ENCODE peak calls at places on chromosome 6, in seven cellular contexts. One of them, this sample, is unnamed.

GRCh38 chr6:166382500-166382932 is 224 bp downstream of the MPC1 start:
- DNase-seq in HCT116: no peak
- DNase-seq in right lobe of liver: no peak
- DNase-seq in heart left ventricle: no peak
- DNase-seq in IMR-90: no peak
- DNase-seq in GM12878: no peak
- DNase-seq in transverse colon: no peak
- DNase-seq in this sample: no peak

GRCh38 chr6:159008656-159009288 is 8.8 kb upstream of the RSPH3 start:
- DNase-seq in HCT116: no peak
- DNase-seq in right lobe of liver: no peak
- DNase-seq in heart left ventricle: no peak
- DNase-seq in IMR-90: peak; percentile 28
- DNase-seq in GM12878: no peak
- DNase-seq in transverse colon: no peak
- DNase-seq in this sample: no peak

GRCh38 chr6:8683204-8683603 is 247.9 kb upstream of the SLC35B3 start:
- DNase-seq in HCT116: no peak
- DNase-seq in right lobe of liver: no peak
- DNase-seq in heart left ventricle: no peak
- DNase-seq in IMR-90: no peak
- DNase-seq in GM12878: no peak
- DNase-seq in transverse colon: no peak
- DNase-seq in this sample: no peak

GRCh38 chr6:98844244-98845161 is 10.1 kb downstream of the POU3F2 start:
- DNase-seq in HCT116: no peak
- DNase-seq in right lobe of liver: no peak
- DNase-seq in heart left ventricle: no peak
- DNase-seq in IMR-90: no peak
- DNase-seq in GM12878: no peak
- DNase-seq in transverse colon: no peak
- DNase-seq in this sample: no peak

GRCh38 chr6:89268776-89269175 is 46.3 kb downstream of the GABRR2 start:
- DNase-seq in HCT116: no peak
- DNase-seq in right lobe of liver: no peak
- DNase-seq in heart left ventricle: no peak
- DNase-seq in IMR-90: no peak
- DNase-seq in GM12878: no peak
- DNase-seq in transverse colon: no peak
- DNase-seq in this sample: no peak

GRCh38 chr6:14747881-14748520 is 497.9 kb upstream of the JARID2 start:
- DNase-seq in HCT116: no peak
- DNase-seq in right lobe of liver: no peak
- DNase-seq in heart left ventricle: no peak
- DNase-seq in IMR-90: peak; percentile 57
- DNase-seq in GM12878: no peak
- DNase-seq in transverse colon: no peak
- DNase-seq in this sample: no peak

GRCh38 chr6:137115653-137116052 is 57.8 kb downstream of the IL22RA2 start:
- DNase-seq in HCT116: no peak
- DNase-seq in right lobe of liver: no peak
- DNase-seq in heart left ventricle: no peak
- DNase-seq in IMR-90: no peak
- DNase-seq in GM12878: no peak
- DNase-seq in transverse colon: no peak
- DNase-seq in this sample: no peak

GRCh38 chr6:30759575-30760239 is 15.4 kb upstream of the IER3 start:
- DNase-seq in HCT116: no peak
- DNase-seq in right lobe of liver: no peak
- DNase-seq in heart left ventricle: no peak
- DNase-seq in IMR-90: peak; percentile 98
- DNase-seq in GM12878: no peak
- DNase-seq in transverse colon: no peak
- DNase-seq in this sample: no peak

GRCh38 chr6:46377209-46377608 is 114.0 kb downstream of the RCAN2 start:
- DNase-seq in HCT116: no peak
- DNase-seq in right lobe of liver: no peak
- DNase-seq in heart left ventricle: no peak
- DNase-seq in IMR-90: no peak
- DNase-seq in GM12878: no peak
- DNase-seq in transverse colon: no peak
- DNase-seq in this sample: no peak

GRCh38 chr6:148192310-148192709 is 150.3 kb upstream of the SASH1 start:
- DNase-seq in HCT116: no peak
- DNase-seq in right lobe of liver: no peak
- DNase-seq in heart left ventricle: no peak
- DNase-seq in IMR-90: peak; percentile 89
- DNase-seq in GM12878: no peak
- DNase-seq in transverse colon: no peak
- DNase-seq in this sample: no peak

GRCh38 chr6:130575971-130576370 is 210.2 kb downstream of the TMEM200A start:
- DNase-seq in HCT116: no peak
- DNase-seq in right lobe of liver: no peak
- DNase-seq in heart left ventricle: no peak
- DNase-seq in IMR-90: no peak
- DNase-seq in GM12878: peak; percentile 87
- DNase-seq in transverse colon: peak; percentile 23
- DNase-seq in this sample: no peak

GRCh38 chr6:8182857-8183256 is 80.5 kb upstream of the EEF1E1 start:
- DNase-seq in HCT116: no peak
- DNase-seq in right lobe of liver: no peak
- DNase-seq in heart left ventricle: no peak
- DNase-seq in IMR-90: no peak
- DNase-seq in GM12878: no peak
- DNase-seq in transverse colon: no peak
- DNase-seq in this sample: no peak

GRCh38 chr6:53541900-53542299 is 3.0 kb downstream of the GCLC start:
- DNase-seq in HCT116: no peak
- DNase-seq in right lobe of liver: no peak
- DNase-seq in heart left ventricle: no peak
- DNase-seq in IMR-90: no peak
- DNase-seq in GM12878: no peak
- DNase-seq in transverse colon: no peak
- DNase-seq in this sample: no peak

DNA sequence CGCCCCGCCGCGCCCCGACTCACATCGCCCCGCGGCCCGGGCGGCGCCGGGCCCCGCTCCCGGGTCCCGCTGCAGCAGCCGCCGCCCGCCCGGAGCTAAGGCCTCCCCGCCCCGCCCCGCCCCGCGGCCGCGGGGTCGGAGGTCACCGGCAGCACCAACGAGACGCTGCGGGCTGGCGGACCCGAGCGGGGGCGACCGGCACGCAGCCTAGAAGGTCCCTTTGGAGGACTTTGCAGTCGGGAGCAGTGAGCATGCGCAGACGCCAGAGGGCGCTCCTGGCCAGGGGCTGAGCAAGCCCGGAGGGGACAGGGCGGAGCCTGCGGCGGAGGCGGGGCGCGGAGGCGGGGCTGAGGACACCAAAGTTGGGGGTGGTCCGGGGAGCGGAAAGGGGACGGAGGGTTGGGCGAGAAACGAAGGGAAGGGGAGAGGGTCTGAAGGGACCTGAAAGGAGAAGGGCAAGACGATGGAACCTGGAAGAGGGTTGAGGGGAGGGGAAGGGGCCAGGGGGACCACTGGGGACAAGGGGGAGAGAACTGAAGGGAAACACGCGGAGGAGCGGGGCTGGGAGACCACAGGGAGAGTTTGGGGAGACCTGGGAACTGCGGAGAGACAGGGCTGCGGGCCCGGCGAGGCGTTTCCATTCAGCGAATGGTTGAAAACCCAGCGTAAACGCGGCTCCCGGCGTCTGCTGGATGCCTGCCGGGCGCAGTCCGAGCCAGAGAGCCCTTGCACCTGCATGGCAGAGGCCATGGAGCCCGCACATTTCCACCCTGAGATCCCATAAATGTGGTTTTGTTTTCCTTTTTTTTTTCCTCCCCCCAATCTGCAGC is at the start of gene FRS3:
- DNase-seq in HCT116: peak; percentile 90
- DNase-seq in right lobe of liver: peak; percentile 99
- DNase-seq in heart left ventricle: peak; percentile 100
- DNase-seq in IMR-90: peak; percentile 92
- DNase-seq in GM12878: peak; percentile 78
- DNase-seq in transverse colon: peak; percentile 100
- DNase-seq in this sample: peak; percentile 99
- TF ChIP-seq POLR2A in HCT116: no peak
- TF ChIP-seq POLR2A in right lobe of liver: peak; percentile 21
- TF ChIP-seq POLR2A in heart left ventricle: peak; percentile 36
- TF ChIP-seq POLR2A in IMR-90: no peak
- TF ChIP-seq POLR2A in GM12878: no peak
- TF ChIP-seq POLR2A in transverse colon: no peak
- TF ChIP-seq POLR2A in this sample: peak; percentile 39

GRCh38 chr6:41426438-41426851 is 91.0 kb downstream of the NCR2 start:
- DNase-seq in HCT116: no peak
- DNase-seq in right lobe of liver: no peak
- DNase-seq in heart left ventricle: no peak
- DNase-seq in IMR-90: no peak
- DNase-seq in GM12878: no peak
- DNase-seq in transverse colon: no peak
- DNase-seq in this sample: peak; percentile 29
- H3K27ac ChIP-seq in HCT116: no peak overlapping the region
- H3K27ac ChIP-seq in right lobe of liver: no peak overlapping the region
- H3K27ac ChIP-seq in heart left ventricle: peak overlapping the region; percentile 90
- H3K27ac ChIP-seq in IMR-90: no peak overlapping the region
- H3K27ac ChIP-seq in GM12878: no peak overlapping the region
- H3K27ac ChIP-seq in transverse colon: no peak overlapping the region
- H3K27ac ChIP-seq in this sample: no peak overlapping the region

GRCh38 chr6:3293271-3294155 is 34.8 kb downstream of the PSMG4 start:
- DNase-seq in HCT116: no peak
- DNase-seq in right lobe of liver: peak; percentile 40
- DNase-seq in heart left ventricle: no peak
- DNase-seq in IMR-90: no peak
- DNase-seq in GM12878: no peak
- DNase-seq in transverse colon: peak; percentile 4
- DNase-seq in this sample: no peak

GRCh38 chr6:3291346-3291745 is 32.6 kb downstream of the PSMG4 start:
- DNase-seq in HCT116: no peak
- DNase-seq in right lobe of liver: peak; percentile 18
- DNase-seq in heart left ventricle: no peak
- DNase-seq in IMR-90: no peak
- DNase-seq in GM12878: no peak
- DNase-seq in transverse colon: no peak
- DNase-seq in this sample: no peak

GRCh38 chr6:3292431-3293197 is 33.9 kb downstream of the PSMG4 start:
- DNase-seq in HCT116: no peak
- DNase-seq in right lobe of liver: peak; percentile 34
- DNase-seq in heart left ventricle: no peak
- DNase-seq in IMR-90: no peak
- DNase-seq in GM12878: no peak
- DNase-seq in transverse colon: peak; percentile 4
- DNase-seq in this sample: no peak

GRCh38 chr6:3290501-3291211 is 31.9 kb downstream of the PSMG4 start:
- DNase-seq in HCT116: no peak
- DNase-seq in right lobe of liver: peak; percentile 29
- DNase-seq in heart left ventricle: no peak
- DNase-seq in IMR-90: no peak
- DNase-seq in GM12878: no peak
- DNase-seq in transverse colon: no peak
- DNase-seq in this sample: no peak

GRCh38 chr6:3291987-3292386 is 33.2 kb downstream of the PSMG4 start:
- DNase-seq in HCT116: no peak
- DNase-seq in right lobe of liver: peak; percentile 30
- DNase-seq in heart left ventricle: no peak
- DNase-seq in IMR-90: no peak
- DNase-seq in GM12878: no peak
- DNase-seq in transverse colon: no peak
- DNase-seq in this sample: no peak
- TF ChIP-seq POLR2A in HCT116: no peak
- TF ChIP-seq POLR2A in right lobe of liver: no peak
- TF ChIP-seq POLR2A in heart left ventricle: no peak
- TF ChIP-seq POLR2A in IMR-90: no peak
- TF ChIP-seq POLR2A in GM12878: no peak
- TF ChIP-seq POLR2A in transverse colon: no peak
- TF ChIP-seq POLR2A in this sample: no peak

DNA sequence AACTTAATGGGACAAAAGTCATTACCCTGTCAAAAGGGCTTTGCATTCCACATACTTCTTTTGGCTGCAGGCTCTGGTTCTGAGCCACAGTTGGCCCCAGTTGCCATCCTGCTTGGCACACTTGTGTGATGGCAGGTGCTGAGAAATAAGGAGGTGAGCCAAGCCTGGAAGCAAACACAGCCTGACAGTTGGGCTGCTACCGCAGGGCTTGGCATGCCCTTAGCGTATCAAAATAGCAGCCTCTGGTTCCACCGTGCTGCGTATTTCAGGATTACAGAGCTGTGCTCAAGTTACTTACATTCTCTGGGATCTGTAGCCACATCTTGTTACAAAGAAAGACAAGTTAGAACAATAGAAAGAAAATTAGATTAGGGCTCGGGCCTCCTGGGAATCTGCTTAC is 11.1 kb downstream of the MTHFD1L start:
- DNase-seq in HCT116: no peak
- DNase-seq in right lobe of liver: peak; percentile 77
- DNase-seq in heart left ventricle: no peak
- DNase-seq in IMR-90: peak; percentile 37
- DNase-seq in GM12878: no peak
- DNase-seq in transverse colon: peak; percentile 44
- DNase-seq in this sample: no peak
- H3K27ac ChIP-seq in HCT116: no peak overlapping the region
- H3K27ac ChIP-seq in right lobe of liver: no peak overlapping the region
- H3K27ac ChIP-seq in heart left ventricle: peak overlapping the region; percentile 39
- H3K27ac ChIP-seq in IMR-90: peak overlapping the region; percentile 10
- H3K27ac ChIP-seq in GM12878: no peak overlapping the region
- H3K27ac ChIP-seq in transverse colon: peak overlapping the region; percentile 45
- H3K27ac ChIP-seq in this sample: no peak overlapping the region

GRCh38 chr6:154510144-154510905 is at the start of gene CNKSR3:
- DNase-seq in HCT116: peak; percentile 83
- DNase-seq in right lobe of liver: peak; percentile 96
- DNase-seq in heart left ventricle: peak; percentile 89
- DNase-seq in IMR-90: peak; percentile 95
- DNase-seq in GM12878: no peak
- DNase-seq in transverse colon: peak; percentile 81
- DNase-seq in this sample: peak; percentile 94
- TF ChIP-seq POLR2A in HCT116: peak; percentile 90
- TF ChIP-seq POLR2A in right lobe of liver: peak; percentile 90
- TF ChIP-seq POLR2A in heart left ventricle: peak; percentile 85
- TF ChIP-seq POLR2A in IMR-90: peak; percentile 58
- TF ChIP-seq POLR2A in GM12878: no peak
- TF ChIP-seq POLR2A in transverse colon: peak; percentile 77
- TF ChIP-seq POLR2A in this sample: peak; percentile 55